ENCODE peak calls at places on chromosomes 5 and 9, in five cellular contexts. L is HCT116, P is GM12865, E is NCI-H2029 treated with DMSO at 0.1 percent for 48 hours, Y is substantia nigra. N is an unnamed sample.

GRCh38 chr9:93678199-93679019 is 102.0 kb downstream of the PHF2 start:
- DNase-seq in P (no peak), Y (no peak), E (no peak), L (no peak), N (peak; percentile 12)

GRCh38 chr5:35854248-35854647 is 2.4 kb upstream of the IL7R start:
- DNase-seq in P (peak; percentile 51), E (no peak), Y (no peak), L (no peak), N (no peak)

GRCh38 chr5:10702911-10703491 is 58.0 kb downstream of the DAP start:
- DNase-seq in Y (no peak), E (no peak), L (peak; percentile 70), P (no peak), N (peak; percentile 24)

GRCh38 chr5:174624754-174625506 is 99.5 kb upstream of the MSX2 start:
- DNase-seq in Y (no peak), L (no peak), P (no peak), E (no peak), N (no peak)

GRCh38 chr5:149254506-149254905 is 17.2 kb upstream of the AFAP1L1 start:
- DNase-seq in P (no peak), Y (no peak), L (no peak), E (no peak), N (no peak)

GRCh38 chr9:136109351-136110081 is 9.2 kb downstream of the TMEM250 start:
- DNase-seq in Y (peak; percentile 94), E (peak; percentile 80), P (peak; percentile 96), L (peak; percentile 71), N (peak; percentile 94)

GRCh38 chr5:145660897-145661650 is 174.1 kb downstream of the PRELID2 start:
- DNase-seq in P (no peak), Y (no peak), L (no peak), E (no peak), N (no peak)

GRCh38 chr9:113492343-113493079 is 29.0 kb downstream of the RGS3 start:
- DNase-seq in E (no peak), L (no peak), Y (no peak), P (no peak), N (no peak)

GRCh38 chr5:58628626-58629025 is 45.8 kb downstream of the RAB3C start:
- DNase-seq in L (no peak), Y (no peak), E (no peak), P (no peak), N (no peak)

GRCh38 chr9:13970426-13970825 is 343.5 kb downstream of the NFIB start:
- DNase-seq in Y (no peak), P (no peak), L (no peak), E (no peak), N (no peak)

GRCh38 chr5:163760498-163760897 is 255.1 kb downstream of the MAT2B start:
- DNase-seq in Y (no peak), E (peak; percentile 83), P (no peak), L (no peak), N (no peak)

GRCh38 chr9:84062538-84062937 is 81.9 kb downstream of the RMI1 start:
- DNase-seq in L (no peak), E (no peak), Y (no peak), P (no peak), N (no peak)

GRCh38 chr5:140862441-140863295 is 6.1 kb upstream of the PCDHA11 start:
- DNase-seq in E (no peak), Y (no peak), P (no peak), L (no peak), N (no peak)

GRCh38 chr9:130328349-130328801 is 62.8 kb downstream of the HMCN2 start:
- DNase-seq in E (no peak), Y (no peak), L (no peak), P (no peak), N (no peak)

GRCh38 chr5:9545301-9545958 is 445 bp downstream of the SEMA5A start:
- DNase-seq in P (no peak), L (no peak), E (no peak), Y (no peak), N (peak; percentile 23)

GRCh38 chr5:59390074-59390659 is 503.4 kb downstream of the PDE4D start:
- DNase-seq in P (peak; percentile 28), L (no peak), E (peak; percentile 29), Y (no peak), N (peak; percentile 44)

GRCh38 chr5:43555895-43556606 is 826 bp downstream of the PAIP1 start:
- DNase-seq in Y (peak; percentile 33), L (peak; percentile 6), E (peak; percentile 42), P (peak; percentile 54), N (peak; percentile 72)

GRCh38 chr9:120713257-120714087 is 798 bp downstream of the MEGF9 start:
- DNase-seq in Y (no peak), E (no peak), P (no peak), L (no peak), N (peak; percentile 18)

GRCh38 chr5:162806195-162806594 is 631.2 kb upstream of the CCNG1 start:
- DNase-seq in L (no peak), P (no peak), E (no peak), Y (no peak), N (no peak)

GRCh38 chr9:113516840-113517577 is 53.5 kb downstream of the RGS3 start:
- DNase-seq in P (peak; percentile 97), Y (no peak), E (no peak), L (no peak), N (no peak)

GRCh38 chr5:175895701-175896102 is 24.3 kb downstream of the CPLX2 start:
- DNase-seq in L (no peak), E (no peak), P (peak; percentile 68), Y (no peak), N (no peak)

GRCh38 chr5:112914584-112914983 is 7.4 kb downstream of the REEP5 start:
- DNase-seq in Y (no peak), L (no peak), E (no peak), P (no peak), N (no peak)

GRCh38 chr9:38393128-38393809 is 767 bp downstream of the ALDH1B1 start:
- DNase-seq in E (no peak), P (peak; percentile 18), L (no peak), Y (no peak), N (no peak)

GRCh38 chr9:121817476-121817875 is 166.0 kb downstream of the DAB2IP start:
- DNase-seq in P (no peak), L (no peak), E (no peak), Y (no peak), N (no peak)

GRCh38 chr9:115615821-115616665 is 498.1 kb upstream of the TNC start:
- DNase-seq in P (no peak), L (no peak), Y (no peak), E (no peak), N (no peak)

GRCh38 chr5:75337366-75338021 is 474 bp downstream of the HMGCR start:
- DNase-seq in E (no peak), L (no peak), P (peak; percentile 42), Y (no peak), N (peak; percentile 34)

GRCh38 chr5:144028644-144029043 is 141.8 kb downstream of the YIPF5 start:
- DNase-seq in P (no peak), L (no peak), Y (no peak), E (peak; percentile 64), N (no peak)

GRCh38 chr9:128689820-128690683 is 1.0 kb downstream of the SET start:
- DNase-seq in E (peak; percentile 12), L (no peak), Y (peak; percentile 11), P (peak; percentile 68), N (peak; percentile 51)

GRCh38 chr5:407051-407450 is 35.9 kb upstream of the EXOC3 start:
- DNase-seq in P (no peak), E (no peak), Y (no peak), L (no peak), N (no peak)

GRCh38 chr5:16957305-16958165 is 21.4 kb upstream of the MYO10 start:
- DNase-seq in L (no peak), E (no peak), P (no peak), Y (no peak), N (no peak)

GRCh38 chr5:165525268-165525667 is 2019.8 kb downstream of the MAT2B start:
- DNase-seq in E (no peak), P (no peak), L (no peak), Y (no peak), N (no peak)

GRCh38 chr9:137445275-137445807 is 4.2 kb upstream of the ENTPD8 start:
- DNase-seq in E (peak; percentile 21), L (peak; percentile 56), P (peak; percentile 83), Y (peak; percentile 51), N (peak; percentile 74)

GRCh38 chr5:14244721-14245518 is 101.8 kb downstream of the TRIO start:
- DNase-seq in E (no peak), L (no peak), Y (no peak), P (no peak), N (no peak)

GRCh38 chr5:160539431-160539830 is 117.8 kb downstream of the PTTG1 start:
- DNase-seq in P (no peak), E (no peak), L (no peak), Y (no peak), N (no peak)